ENCODE peak calls at places on chromosomes 1 and 21, in five cellular contexts. D, G, X, J and O are unnamed samples.

GRCh38 chr21:42724226-42724920 is 71.0 kb downstream of the PDE9A start:
- DNase-seq in D (no peak), G (no peak), X (peak), J (peak), O (no peak)

GRCh38 chr1:6205849-6206845 is at the start of gene RNF207:
- DNase-seq in D (peak), G (no peak), X (peak), J (peak), O (peak)

GRCh38 chr1:240294566-240294965 is 202.9 kb downstream of the FMN2 start:
- DNase-seq in D (no peak), G (no peak), X (no peak), J (no peak), O (no peak)

GRCh38 chr1:156848461-156849150 is 10.3 kb downstream of the INSRR start:
- DNase-seq in D (peak), G (no peak), X (no peak), J (no peak), O (no peak)

GRCh38 chr1:64033667-64034215 is 169.7 kb upstream of the UBE2U start:
- DNase-seq in D (no peak), G (no peak), X (no peak), J (peak), O (no peak)

GRCh38 chr1:41664861-41665640 is 180.6 kb upstream of the EDN2 start:
- DNase-seq in D (no peak), G (no peak), X (peak), J (no peak), O (no peak)

GRCh38 chr1:11543392-11543791 is 64.4 kb downstream of the DISP3 start:
- DNase-seq in D (no peak), G (no peak), X (no peak), J (no peak), O (no peak)

GRCh38 chr1:17742590-17742989 is 12.5 kb upstream of the ACTL8 start:
- DNase-seq in D (no peak), G (peak), X (no peak), J (no peak), O (no peak)

GRCh38 chr1:24930703-24931480 is 816 bp upstream of the RUNX3 start:
- DNase-seq in D (no peak), G (no peak), X (no peak), J (no peak), O (no peak)

GRCh38 chr1:13702425-13703127 is 2.6 kb downstream of the PRDM2 start:
- DNase-seq in D (no peak), G (no peak), X (no peak), J (no peak), O (no peak)

GRCh38 chr1:236143104-236143948 is 987 bp downstream of the GPR137B start:
- DNase-seq in D (no peak), G (no peak), X (peak), J (peak), O (peak)

GRCh38 chr1:12594966-12595838 is 22.8 kb downstream of the DHRS3 start:
- DNase-seq in D (peak), G (no peak), X (peak), J (peak), O (peak)

GRCh38 chr1:206472454-206472853 is 2.2 kb downstream of the IKBKE start:
- DNase-seq in D (no peak), G (no peak), X (no peak), J (peak), O (no peak)

GRCh38 chr1:32246888-32247273 is at the start of gene FAM167B:
- DNase-seq in D (no peak), G (peak), X (peak), J (peak), O (no peak)

GRCh38 chr1:4093856-4094565 is 193.9 kb upstream of the C1orf174 start:
- DNase-seq in D (no peak), G (no peak), X (no peak), J (no peak), O (no peak)

GRCh38 chr1:61170328-61171238 is 88.2 kb downstream of the NFIA start:
- DNase-seq in D (peak), G (no peak), X (peak), J (no peak), O (peak)

GRCh38 chr21:31873696-31874599 is 1.1 kb downstream of the HUNK start:
- DNase-seq in D (peak), G (peak), X (no peak), J (peak), O (peak)

GRCh38 chr1:18919949-18920348 is 17.6 kb upstream of the ALDH4A1 start:
- DNase-seq in D (no peak), G (no peak), X (no peak), J (no peak), O (no peak)

GRCh38 chr1:117697220-117697781 is 91.5 kb downstream of the TENT5C start:
- DNase-seq in D (no peak), G (no peak), X (no peak), J (no peak), O (peak)

GRCh38 chr1:8396912-8397406 is 79.0 kb downstream of the SLC45A1 start:
- DNase-seq in D (no peak), G (peak), X (peak), J (peak), O (no peak)

GRCh38 chr1:195717651-195718050 is 890.6 kb downstream of the KCNT2 start:
- DNase-seq in D (no peak), G (no peak), X (no peak), J (no peak), O (no peak)

GRCh38 chr1:109687641-109688499 is at the start of gene GSTM1:
- DNase-seq in D (no peak), G (no peak), X (no peak), J (peak), O (peak)

GRCh38 chr21:42736646-42737350 is 83.4 kb downstream of the PDE9A start:
- DNase-seq in D (no peak), G (no peak), X (no peak), J (no peak), O (no peak)

GRCh38 chr1:156114919-156115513 is 505 bp downstream of the LMNA start:
- DNase-seq in D (no peak), G (no peak), X (peak), J (no peak), O (peak)

GRCh38 chr1:114295321-114295720 is 141.7 kb upstream of the SYT6 start:
- DNase-seq in D (no peak), G (no peak), X (no peak), J (no peak), O (no peak)

GRCh38 chr1:22416555-22417454 is 34.8 kb upstream of the ZBTB40 start:
- DNase-seq in D (peak), G (peak), X (peak), J (peak), O (peak)

GRCh38 chr1:22721122-22721873 is 10.7 kb downstream of the EPHB2 start:
- DNase-seq in D (no peak), G (peak), X (no peak), J (no peak), O (no peak)

GRCh38 chr1:209107535-209107934 is 476.0 kb upstream of the CAMK1G start:
- DNase-seq in D (no peak), G (no peak), X (no peak), J (no peak), O (no peak)

GRCh38 chr1:187641907-187642306 is 813.2 kb downstream of the PLA2G4A start:
- DNase-seq in D (no peak), G (no peak), X (no peak), J (no peak), O (no peak)

GRCh38 chr1:85465099-85465790 is at the start of gene DDAH1:
- DNase-seq in D (peak), G (no peak), X (peak), J (peak), O (no peak)

GRCh38 chr1:184986250-184986649 is 11.9 kb upstream of the NIBAN1 start:
- DNase-seq in D (no peak), G (no peak), X (peak), J (no peak), O (peak)

GRCh38 chr1:161238039-161238473 is at the start of gene NR1I3:
- DNase-seq in D (no peak), G (no peak), X (no peak), J (no peak), O (no peak)
- TF ChIP-seq POLR2A in D (no peak), G (no peak), X (no peak), J (no peak), O (no peak)

GRCh38 chr1:58782308-58783089 is 1.3 kb downstream of the JUN start:
- DNase-seq in D (peak), G (peak), X (peak), J (peak), O (peak)
- TF ChIP-seq POLR2A in D (no peak), G (no peak), X (no peak), J (no peak), O (no peak)

GRCh38 chr21:23607782-23608181 is 1999.5 kb downstream of the MRPL39 start:
- DNase-seq in D (no peak), G (no peak), X (no peak), J (no peak), O (no peak)

GRCh38 chr21:23613014-23613413 is 1994.3 kb downstream of the MRPL39 start:
- DNase-seq in D (no peak), G (no peak), X (no peak), J (no peak), O (no peak)

DNA sequence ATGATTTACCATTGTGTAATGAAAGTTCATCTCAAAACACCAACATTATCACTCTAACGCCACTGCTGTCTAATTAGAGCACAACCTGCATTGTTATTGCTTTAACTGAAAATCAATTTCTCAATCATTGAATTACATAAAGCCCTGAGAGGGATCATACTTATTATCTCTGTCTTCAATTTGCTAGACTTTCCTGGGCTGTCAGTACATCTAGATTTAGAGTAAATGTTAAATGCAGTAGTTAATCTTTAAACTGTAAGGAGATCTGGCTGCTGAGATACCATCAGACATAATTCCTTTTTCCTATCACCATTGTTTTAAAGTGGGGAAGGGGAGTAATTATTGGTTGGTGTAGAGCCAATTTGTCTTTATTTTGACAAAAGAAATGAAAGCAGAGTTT is 1995.1 kb downstream of the MRPL39 start:
- DNase-seq in D (no peak), G (no peak), X (no peak), J (no peak), O (no peak)
- TF ChIP-seq POLR2A in D (no peak), G (no peak), X (no peak), J (no peak), O (no peak)

GRCh38 chr1:65200411-65200810 is 52.4 kb downstream of the AK4 start:
- DNase-seq in D (no peak), G (no peak), X (no peak), J (no peak), O (no peak)
- TF ChIP-seq POLR2A in D (no peak), G (no peak), X (no peak), J (no peak), O (no peak)

DNA sequence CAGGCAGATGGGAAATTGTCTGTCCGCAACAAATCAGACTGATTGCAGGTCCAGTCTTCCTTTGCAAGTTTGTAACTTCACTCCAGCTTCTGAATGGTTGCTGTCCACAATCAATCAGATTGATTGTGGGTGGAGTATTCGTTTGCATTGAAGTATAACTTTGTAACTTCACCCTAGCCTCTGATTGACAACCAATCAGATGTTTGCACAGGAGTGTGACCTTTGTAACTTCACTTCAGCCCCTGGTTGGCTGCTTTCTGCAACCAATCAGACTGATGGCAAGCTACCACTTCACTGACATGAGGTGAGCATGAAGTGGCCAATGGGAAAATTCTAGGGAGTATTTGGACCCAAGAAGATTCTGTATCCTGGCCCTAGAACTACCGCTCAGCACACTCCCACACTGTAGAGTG is 25.7 kb downstream of the OR10J1 start:
- DNase-seq in D (no peak), G (no peak), X (no peak), J (no peak), O (no peak)
- TF ChIP-seq POLR2A in D (no peak), G (no peak), X (no peak), J (no peak), O (no peak)

GRCh38 chr1:245997471-245998258 is 509.4 kb downstream of the SMYD3 start:
- DNase-seq in D (peak), G (no peak), X (peak), J (no peak), O (no peak)

GRCh38 chr1:246000638-246001015 is 506.5 kb downstream of the SMYD3 start:
- DNase-seq in D (no peak), G (no peak), X (no peak), J (no peak), O (no peak)

GRCh38 chr1:245995474-245995873 is 511.6 kb downstream of the SMYD3 start:
- DNase-seq in D (no peak), G (no peak), X (no peak), J (no peak), O (no peak)

GRCh38 chr1:245999697-246000637 is 507.1 kb downstream of the SMYD3 start:
- DNase-seq in D (no peak), G (no peak), X (no peak), J (no peak), O (no peak)

DNA sequence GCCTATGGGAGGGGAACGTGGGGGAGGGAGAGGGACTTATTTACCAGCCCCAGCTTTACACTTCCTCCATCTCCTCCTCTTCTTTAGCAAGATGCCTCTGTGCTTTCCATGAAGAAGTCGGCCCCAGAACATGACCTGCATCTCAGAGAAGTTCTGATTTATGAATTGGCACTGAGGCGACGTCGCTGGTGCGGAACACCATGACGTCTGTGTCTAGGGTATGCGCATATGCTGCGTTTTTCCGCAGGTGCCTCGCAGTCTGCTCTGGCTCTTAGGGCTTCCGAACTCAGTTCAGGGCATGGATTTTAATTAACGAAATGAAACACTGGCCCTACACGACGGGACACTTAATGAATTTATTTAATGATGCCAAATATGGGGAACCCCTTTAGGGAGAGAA is 510.3 kb downstream of the SMYD3 start:
- DNase-seq in D (no peak), G (no peak), X (no peak), J (no peak), O (no peak)
- TF ChIP-seq POLR2A in D (no peak), G (no peak), X (no peak), J (no peak), O (no peak)

DNA sequence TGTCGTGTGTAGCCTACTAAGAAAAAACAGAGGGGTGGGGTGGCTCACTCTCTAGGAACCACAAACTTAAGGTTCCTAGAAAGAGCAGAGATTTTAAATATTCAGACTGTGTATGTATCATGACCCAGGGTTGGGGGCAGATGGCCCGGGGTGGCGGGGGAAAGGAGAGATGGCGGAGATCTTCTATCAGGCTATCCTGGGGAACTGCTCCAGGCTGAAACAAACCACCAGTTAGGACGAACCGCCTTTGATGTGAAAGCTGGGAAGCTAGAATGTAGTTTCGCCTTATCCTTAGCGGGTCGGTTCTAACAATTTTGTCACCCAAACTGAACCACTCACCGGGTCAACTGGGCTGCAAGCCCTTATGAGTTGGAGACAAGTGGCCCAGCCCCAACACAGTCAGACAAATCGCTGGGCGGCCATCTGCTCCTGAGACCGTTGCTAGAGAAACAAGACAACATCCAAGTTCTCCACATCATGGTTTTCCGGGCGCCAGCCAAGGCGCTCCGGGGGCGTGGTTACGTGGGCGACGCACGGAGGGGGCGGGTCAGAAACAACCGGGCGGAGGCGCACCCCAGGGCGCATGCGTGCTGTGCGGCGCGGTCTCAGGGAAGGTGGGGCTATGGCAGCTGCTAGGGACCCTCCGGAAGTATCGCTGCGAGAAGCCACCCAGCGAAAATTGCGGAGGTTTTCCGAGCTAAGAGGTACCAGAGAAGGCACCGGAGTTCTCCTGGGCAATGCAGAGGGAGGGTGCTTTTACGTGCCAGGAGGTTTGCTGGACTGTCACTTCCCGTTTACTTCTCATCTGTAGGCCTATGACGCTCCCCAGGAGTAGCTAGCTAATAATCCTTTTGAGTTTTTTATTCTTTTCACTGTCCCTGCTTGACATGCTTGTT is at the start of the genes FPGT and LRRIQ3:
- DNase-seq in D (peak), G (peak), X (peak), J (peak), O (peak)
- TF ChIP-seq POLR2A in D (peak), G (peak), X (peak), J (peak), O (peak)